ENCODE peak calls at places on chromosomes 3 and 15, in four cellular contexts. X, G, W and F are unnamed samples.

GRCh38 chr3:189787191-189787590 is 156.0 kb downstream of the TP63 start:
- DNase-seq in W (no peak), X (no peak), G (no peak), F (no peak)

GRCh38 chr3:19886404-19886803 is 47.6 kb downstream of the EFHB start:
- DNase-seq in G (no peak), W (no peak), X (no peak), F (no peak)

GRCh38 chr3:152175576-152175883 is 93.2 kb upstream of the MBNL1 start:
- DNase-seq in W (no peak), G (no peak), X (no peak), F (no peak)

GRCh38 chr15:38085931-38086562 is 151.6 kb downstream of the TMCO5A start:
- DNase-seq in W (no peak), X (no peak), G (no peak), F (no peak)

GRCh38 chr3:39350714-39351113 is 21.2 kb downstream of the CCR8 start:
- DNase-seq in W (no peak), X (no peak), G (no peak), F (no peak)

GRCh38 chr3:149342413-149343340 is 9.2 kb upstream of the TM4SF18 start:
- DNase-seq in W (no peak), G (no peak), X (no peak), F (no peak)

GRCh38 chr3:188067932-188068331 is 86.0 kb upstream of the LPP start:
- DNase-seq in G (no peak), W (no peak), X (no peak), F (no peak)

GRCh38 chr3:73680696-73681095 is 56.0 kb upstream of the PDZRN3 start:
- DNase-seq in W (no peak), X (no peak), G (no peak), F (no peak)

GRCh38 chr3:17091895-17092294 is 207.1 kb downstream of the PLCL2 start:
- DNase-seq in X (no peak), G (no peak), W (no peak), F (no peak)

GRCh38 chr3:45145681-45146614 is at the start of gene CDCP1:
- DNase-seq in W (no peak), G (no peak), X (no peak), F (no peak)

GRCh38 chr3:126419886-126420786 is 25.4 kb downstream of the CFAP100 start:
- DNase-seq in W (no peak), X (no peak), G (no peak), F (no peak)

GRCh38 chr3:174441588-174442316 is 417.4 kb upstream of the NAALADL2 start:
- DNase-seq in X (no peak), W (no peak), G (no peak), F (no peak)
- H3K27me3 ChIP-seq in X (peaks cover 4% of the 10 kb centered on the region), W (no peaks in the 10 kb centered on the region), G (no peaks in the 10 kb centered on the region), F (no peaks in the 10 kb centered on the region)

DNA sequence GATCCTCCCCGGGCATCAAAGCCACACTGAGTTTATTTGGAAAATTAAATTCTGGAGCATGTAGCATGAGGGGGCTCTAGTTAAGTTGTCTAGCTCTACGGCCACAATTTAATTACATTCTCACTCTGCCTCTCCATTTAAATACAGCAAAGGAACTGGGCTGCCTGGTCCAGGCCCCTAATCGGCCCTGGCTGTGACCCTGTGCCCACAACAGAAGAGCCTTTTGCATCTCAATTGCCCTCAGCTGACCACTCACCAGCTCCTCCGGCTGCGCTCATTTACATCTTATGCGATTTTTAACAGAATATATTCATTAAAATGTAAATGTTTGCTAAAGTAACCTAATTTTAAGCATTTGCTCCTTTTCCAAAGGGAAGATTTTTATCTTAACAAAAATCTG is 72.8 kb downstream of the MEGF11 start:
- DNase-seq in X (no peak), W (no peak), G (no peak), F (no peak)
- H3K27me3 ChIP-seq in X (peaks cover 92% of the 10 kb centered on the region), W (peaks cover 62% of the 10 kb centered on the region), G (no peaks in the 10 kb centered on the region), F (no peaks in the 10 kb centered on the region)

GRCh38 chr15:36878745-36879262 is 221.5 kb downstream of the MEIS2 start:
- DNase-seq in X (no peak), W (no peak), G (no peak), F (no peak)

GRCh38 chr15:36877796-36878744 is 222.3 kb downstream of the MEIS2 start:
- DNase-seq in W (no peak), G (no peak), X (no peak), F (no peak)

GRCh38 chr15:36879568-36880225 is 220.7 kb downstream of the MEIS2 start:
- DNase-seq in W (no peak), G (no peak), X (no peak), F (no peak)

GRCh38 chr15:36880226-36880912 is 220.0 kb downstream of the MEIS2 start:
- DNase-seq in W (no peak), G (no peak), X (no peak), F (no peak)

GRCh38 chr15:36877294-36877693 is 223.1 kb downstream of the MEIS2 start:
- DNase-seq in X (no peak), W (no peak), G (no peak), F (no peak)
- H3K27me3 ChIP-seq in X (peaks cover 30% of the 10 kb centered on the region), W (peaks cover 73% of the 10 kb centered on the region), G (no peaks in the 10 kb centered on the region), F (peaks cover 27% of the 10 kb centered on the region)

GRCh38 chr15:70227122-70227521 is 129.4 kb upstream of the TLE3 start:
- DNase-seq in W (no peak), G (no peak), X (no peak), F (no peak)

GRCh38 chr15:70219256-70219919 is 121.7 kb upstream of the TLE3 start:
- DNase-seq in G (no peak), W (no peak), X (no peak), F (no peak)

GRCh38 chr15:70220444-70220937 is 122.8 kb upstream of the TLE3 start:
- DNase-seq in G (no peak), X (no peak), W (no peak), F (no peak)

GRCh38 chr15:70226337-70226980 is 128.7 kb upstream of the TLE3 start:
- DNase-seq in W (no peak), X (no peak), G (no peak), F (no peak)

DNA sequence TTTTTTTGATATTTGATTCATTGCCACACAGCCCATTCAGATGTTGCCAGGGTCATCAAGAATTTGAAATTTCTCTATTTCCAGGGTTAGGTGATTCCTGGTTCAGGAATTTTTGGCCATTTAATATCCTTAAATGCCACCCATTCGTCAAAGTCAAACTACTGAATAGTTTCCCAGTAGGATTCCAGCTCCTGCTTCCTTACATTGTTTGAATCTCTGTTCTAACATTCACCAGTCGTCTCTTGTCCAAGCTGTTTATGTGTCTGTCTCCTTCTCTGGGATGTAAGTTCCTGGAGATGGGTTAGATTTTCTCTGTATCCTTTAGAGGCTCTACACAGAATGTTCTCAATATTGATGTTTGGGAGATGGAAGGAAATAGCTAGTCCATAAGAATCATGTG is 124.9 kb upstream of the TLE3 start:
- DNase-seq in G (no peak), X (no peak), W (no peak), F (no peak)
- H3K27me3 ChIP-seq in G (no peaks in the 10 kb centered on the region), X (peaks cover 23% of the 10 kb centered on the region), W (no peaks in the 10 kb centered on the region), F (no peaks in the 10 kb centered on the region)

DNA sequence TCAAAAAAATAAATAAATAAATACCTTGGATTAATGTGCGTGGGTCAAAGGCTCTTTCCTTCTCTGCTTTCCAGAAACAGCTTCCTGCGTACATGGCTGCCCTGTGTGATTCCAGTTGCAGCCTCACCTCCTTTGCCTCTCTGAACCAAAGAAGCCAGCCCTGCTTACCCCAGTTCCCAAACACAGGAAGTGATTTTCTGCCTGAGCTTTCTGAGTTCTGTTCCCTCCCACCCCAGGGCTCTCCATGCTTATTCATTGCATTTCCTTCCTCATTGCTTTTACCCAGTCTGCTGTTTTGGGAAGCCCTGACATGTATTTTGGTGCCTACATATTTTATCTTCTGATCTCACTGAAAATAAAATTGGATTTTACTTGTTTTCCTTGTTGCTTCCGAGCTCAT is 15.4 kb downstream of the ZSCAN2 start:
- DNase-seq in W (no peak), G (no peak), X (no peak), F (no peak)
- H3K27me3 ChIP-seq in W (no peaks in the 10 kb centered on the region), G (no peaks in the 10 kb centered on the region), X (no peaks in the 10 kb centered on the region), F (no peaks in the 10 kb centered on the region)